ENCODE peak calls at places on chromosome 19, in six cellular contexts. I, B, A, X, U and S are unnamed samples.

GRCh38 chr19:52007805-52008557 is at the start of gene ZNF615:
- DNase-seq in A (peak), I (peak), B (peak), X (peak), U (peak), S (peak)

GRCh38 chr19:13797870-13798269 is 2.6 kb downstream of the ZSWIM4 start:
- DNase-seq in U (no peak), B (no peak), X (no peak), A (no peak), I (no peak), S (no peak)

GRCh38 chr19:19032420-19033175 is 719 bp downstream of the SUGP2 start:
- DNase-seq in X (peak), U (peak), I (peak), B (peak), A (peak), S (peak)

GRCh38 chr19:38617764-38618589 is at the start of gene MAP4K1:
- DNase-seq in X (peak), A (peak), I (peak), B (no peak), U (no peak), S (peak)

GRCh38 chr19:48554385-48555091 is 2.6 kb downstream of the SULT2B1 start:
- DNase-seq in U (no peak), I (no peak), B (no peak), X (no peak), A (no peak), S (no peak)

GRCh38 chr19:31461814-31462539 is 112.7 kb upstream of the TSHZ3 start:
- DNase-seq in A (no peak), B (no peak), I (no peak), X (no peak), U (no peak), S (no peak)

GRCh38 chr19:11203194-11204075 is 6.1 kb upstream of the KANK2 start:
- DNase-seq in I (peak), B (peak), X (peak), A (peak), U (peak), S (peak)

GRCh38 chr19:42433503-42434260 is 6.5 kb upstream of the LIPE start:
- DNase-seq in U (peak), A (peak), I (peak), X (no peak), B (peak), S (peak)

GRCh38 chr19:52270266-52270885 is 989 bp downstream of the ZNF766 start:
- DNase-seq in U (peak), X (peak), I (peak), B (peak), A (peak), S (peak)

GRCh38 chr19:41877490-41877876 is 404 bp downstream of the CD79A start:
- DNase-seq in A (no peak), I (no peak), X (no peak), U (no peak), B (no peak), S (no peak)

GRCh38 chr19:44529541-44529940 is at the start of gene CEACAM20:
- DNase-seq in B (no peak), X (no peak), U (no peak), A (no peak), I (no peak), S (no peak)

GRCh38 chr19:43739836-43740235 is 14.9 kb downstream of the SMG9 start:
- DNase-seq in B (no peak), X (no peak), U (no peak), I (no peak), A (no peak), S (no peak)

GRCh38 chr19:5243878-5244277 is 96.7 kb downstream of the PTPRS start:
- DNase-seq in U (no peak), I (no peak), B (no peak), A (no peak), X (no peak), S (no peak)

GRCh38 chr19:6042776-6043726 is 65.1 kb upstream of the RANBP3 start:
- DNase-seq in U (no peak), B (no peak), A (no peak), I (no peak), X (no peak), S (no peak)

GRCh38 chr19:17058236-17058635 is 17.0 kb downstream of the HAUS8 start:
- DNase-seq in X (no peak), U (no peak), I (no peak), B (no peak), A (no peak), S (no peak)

GRCh38 chr19:12137541-12137940 is 2.6 kb downstream of the ZNF20 start:
- DNase-seq in U (no peak), A (peak), I (no peak), B (no peak), X (no peak), S (peak)

GRCh38 chr19:53463263-53463662 is 4.3 kb upstream of the ZNF813 start:
- DNase-seq in B (peak), A (peak), U (peak), X (no peak), I (peak), S (no peak)

GRCh38 chr19:1027953-1028902 is 1.8 kb downstream of the CNN2 start:
- DNase-seq in X (peak), I (peak), B (peak), A (peak), U (peak), S (peak)

GRCh38 chr19:46926201-46927071 is 65.6 kb downstream of the ARHGAP35 start:
- DNase-seq in I (no peak), X (peak), B (no peak), A (no peak), U (no peak), S (no peak)